ENCODE peak calls at places on chromosomes 5 and 9, in eight cellular contexts. K is H1; O is ureter; P is fibroblast of villous mesenchyme; X is islet precursor cell; E is SW480; D is OCI-LY7; W is CD4-positive, CD25-positive, alpha-beta regulatory T cell. Q is an unnamed sample.

GRCh38 chr5:103364074-103364473 is 105.5 kb downstream of the MACIR start:
- DNase-seq in K (no peak), O (no peak), P (no peak), X (peak), E (no peak), D (no peak), W (no peak), Q (no peak)

GRCh38 chr5:2695200-2695891 is 56.1 kb downstream of the IRX2 start:
- DNase-seq in K (no peak), O (no peak), P (peak), X (no peak), E (peak), D (no peak), W (no peak), Q (no peak)

GRCh38 chr9:120859361-120859760 is 16.6 kb upstream of the PSMD5 start:
- DNase-seq in K (no peak), O (no peak), P (no peak), X (peak), E (no peak), D (no peak), W (no peak), Q (no peak)

GRCh38 chr5:152593388-152593787 is 188.3 kb upstream of the NMUR2 start:
- DNase-seq in K (no peak), O (no peak), P (no peak), X (no peak), E (peak), D (peak), W (no peak), Q (no peak)

GRCh38 chr9:93207326-93207814 is 23.4 kb downstream of the WNK2 start:
- DNase-seq in K (no peak), O (no peak), P (peak), X (no peak), E (no peak), D (no peak), W (no peak), Q (peak)

GRCh38 chr5:113749334-113749733 is 235.8 kb downstream of the YTHDC2 start:
- DNase-seq in K (no peak), O (no peak), P (no peak), X (no peak), E (no peak), D (no peak), W (no peak), Q (no peak)

GRCh38 chr5:159543326-159543725 is 213.0 kb upstream of the IL12B start:
- DNase-seq in K (no peak), O (no peak), P (no peak), X (no peak), E (no peak), D (no peak), W (no peak), Q (no peak)

GRCh38 chr5:174872271-174872670 is 147.9 kb downstream of the MSX2 start:
- DNase-seq in K (no peak), O (no peak), P (no peak), X (no peak), E (no peak), D (no peak), W (no peak), Q (no peak)

GRCh38 chr9:129656795-129657390 is 8.6 kb upstream of the PRRX2 start:
- DNase-seq in K (no peak), O (no peak), P (peak), X (peak), E (peak), D (no peak), W (no peak), Q (no peak)

GRCh38 chr5:127898551-127899213 is 184.9 kb upstream of the SLC12A2 start:
- DNase-seq in K (no peak), O (no peak), P (peak), X (no peak), E (no peak), D (no peak), W (no peak), Q (no peak)

GRCh38 chr5:15440434-15440833 is 59.5 kb upstream of the FBXL7 start:
- DNase-seq in K (no peak), O (no peak), P (no peak), X (peak), E (peak), D (no peak), W (no peak), Q (no peak)

GRCh38 chr9:127437497-127438264 is 13.5 kb downstream of the ZNF79 start:
- DNase-seq in K (no peak), O (no peak), P (no peak), X (no peak), E (no peak), D (no peak), W (peak), Q (no peak)

GRCh38 chr9:136010615-136011341 is 49.6 kb upstream of the UBAC1 start:
- DNase-seq in K (no peak), O (no peak), P (no peak), X (no peak), E (no peak), D (no peak), W (no peak), Q (no peak)

GRCh38 chr5:64341340-64341739 is 164.5 kb upstream of the RGS7BP start:
- DNase-seq in K (no peak), O (no peak), P (no peak), X (no peak), E (no peak), D (no peak), W (no peak), Q (no peak)

GRCh38 chr5:135723451-135723850 is 111.0 kb upstream of the SLC25A48 start:
- DNase-seq in K (no peak), O (no peak), P (no peak), X (no peak), E (no peak), D (no peak), W (no peak), Q (no peak)

GRCh38 chr5:34538026-34538672 is 118.0 kb upstream of the RAI14 start:
- DNase-seq in K (no peak), O (no peak), P (peak), X (no peak), E (no peak), D (no peak), W (no peak), Q (no peak)

GRCh38 chr9:137456061-137456863 is 2.9 kb downstream of the NSMF start:
- DNase-seq in K (no peak), O (no peak), P (no peak), X (no peak), E (no peak), D (no peak), W (no peak), Q (no peak)

GRCh38 chr5:62698756-62699155 is 120.1 kb downstream of the LRRC70 start:
- DNase-seq in K (no peak), O (no peak), P (no peak), X (no peak), E (no peak), D (no peak), W (no peak), Q (no peak)

GRCh38 chr5:142674438-142675210 is 11.3 kb downstream of the FGF1 start:
- DNase-seq in K (no peak), O (no peak), P (peak), X (no peak), E (peak), D (no peak), W (no peak), Q (no peak)

GRCh38 chr5:124172389-124173003 is 573.9 kb downstream of the ZNF608 start:
- DNase-seq in K (no peak), O (no peak), P (no peak), X (no peak), E (no peak), D (no peak), W (no peak), Q (no peak)

GRCh38 chr5:55226934-55227737 is at the start of gene MCIDAS:
- DNase-seq in K (peak), O (no peak), P (peak), X (peak), E (peak), D (peak), W (no peak), Q (peak)

GRCh38 chr9:13575558-13575957 is 296.1 kb upstream of the MPDZ start:
- DNase-seq in K (no peak), O (no peak), P (no peak), X (no peak), E (no peak), D (no peak), W (no peak), Q (no peak)

GRCh38 chr5:77077821-77078176 is 9.3 kb downstream of the ZBED3 start:
- DNase-seq in K (no peak), O (no peak), P (no peak), X (no peak), E (no peak), D (no peak), W (no peak), Q (no peak)

GRCh38 chr9:107213561-107214028 is 69.5 kb upstream of the RAD23B start:
- DNase-seq in K (no peak), O (no peak), P (peak), X (peak), E (peak), D (no peak), W (no peak), Q (no peak)

GRCh38 chr9:132126837-132127236 is 35.0 kb upstream of the NTNG2 start:
- DNase-seq in K (no peak), O (no peak), P (no peak), X (no peak), E (no peak), D (no peak), W (no peak), Q (no peak)

Q was measured in mucosa of gallbladder.